ENCODE peak calls at places on chromosomes 5 and 9, in four cellular contexts. One of them, this sample, is unnamed.

GRCh38 chr5:1517838-1518237 is 5.9 kb downstream of the LPCAT1 start:
- DNase-seq in GM12865: no peak
- DNase-seq in mucosa of descending colon: peak; percentile 19
- DNase-seq in colonic mucosa: peak; percentile 23
- DNase-seq in this sample: peak; percentile 8

GRCh38 chr5:114101153-114101552 is 260.7 kb upstream of the KCNN2 start:
- DNase-seq in GM12865: peak; percentile 40
- DNase-seq in mucosa of descending colon: peak; percentile 62
- DNase-seq in colonic mucosa: peak; percentile 22
- DNase-seq in this sample: no peak

GRCh38 chr5:126488362-126489065 is 65.3 kb downstream of the GRAMD2B start:
- DNase-seq in GM12865: no peak
- DNase-seq in mucosa of descending colon: no peak
- DNase-seq in colonic mucosa: no peak
- DNase-seq in this sample: no peak

GRCh38 chr5:142997586-142997985 is 227.4 kb downstream of the ARHGAP26 start:
- DNase-seq in GM12865: no peak
- DNase-seq in mucosa of descending colon: no peak
- DNase-seq in colonic mucosa: no peak
- DNase-seq in this sample: no peak

GRCh38 chr9:76192013-76192412 is 202.2 kb downstream of the RFK start:
- DNase-seq in GM12865: no peak
- DNase-seq in mucosa of descending colon: no peak
- DNase-seq in colonic mucosa: no peak
- DNase-seq in this sample: no peak

GRCh38 chr5:171416160-171417049 is 3.0 kb upstream of the FGF18 start:
- DNase-seq in GM12865: no peak
- DNase-seq in mucosa of descending colon: no peak
- DNase-seq in colonic mucosa: no peak
- DNase-seq in this sample: no peak

GRCh38 chr5:72222521-72222920 is 97.5 kb downstream of the MRPS27 start:
- DNase-seq in GM12865: no peak
- DNase-seq in mucosa of descending colon: no peak
- DNase-seq in colonic mucosa: no peak
- DNase-seq in this sample: no peak

GRCh38 chr5:60018091-60018490 is 124.6 kb upstream of the PDE4D start:
- DNase-seq in GM12865: no peak
- DNase-seq in mucosa of descending colon: no peak
- DNase-seq in colonic mucosa: no peak
- DNase-seq in this sample: no peak

GRCh38 chr9:114174876-114175771 is 19.8 kb downstream of the COL27A1 start:
- DNase-seq in GM12865: no peak
- DNase-seq in mucosa of descending colon: peak; percentile 43
- DNase-seq in colonic mucosa: peak; percentile 38
- DNase-seq in this sample: no peak

GRCh38 chr9:129576546-129577543 is 44.1 kb downstream of the C9orf50 start:
- DNase-seq in GM12865: no peak
- DNase-seq in mucosa of descending colon: no peak
- DNase-seq in colonic mucosa: no peak
- DNase-seq in this sample: no peak

GRCh38 chr5:151694035-151694485 is 7.3 kb upstream of the SPARC start:
- DNase-seq in GM12865: no peak
- DNase-seq in mucosa of descending colon: no peak
- DNase-seq in colonic mucosa: no peak
- DNase-seq in this sample: no peak

GRCh38 chr9:13817754-13818278 is 496.1 kb downstream of the NFIB start:
- DNase-seq in GM12865: no peak
- DNase-seq in mucosa of descending colon: no peak
- DNase-seq in colonic mucosa: no peak
- DNase-seq in this sample: no peak

GRCh38 chr5:61176631-61177030 is 14.4 kb upstream of the SMIM15 start:
- DNase-seq in GM12865: no peak
- DNase-seq in mucosa of descending colon: no peak
- DNase-seq in colonic mucosa: no peak
- DNase-seq in this sample: no peak

GRCh38 chr5:150904479-150905311 is at the start of gene ZNF300:
- DNase-seq in GM12865: peak; percentile 2
- DNase-seq in mucosa of descending colon: peak; percentile 84
- DNase-seq in colonic mucosa: peak; percentile 87
- DNase-seq in this sample: peak; percentile 51

GRCh38 chr5:57626703-57627102 is 144.1 kb upstream of the ACTBL2 start:
- DNase-seq in GM12865: no peak
- DNase-seq in mucosa of descending colon: no peak
- DNase-seq in colonic mucosa: no peak
- DNase-seq in this sample: no peak

GRCh38 chr5:92758552-92758951 is 822.5 kb downstream of the NR2F1-AS1 start:
- DNase-seq in GM12865: no peak
- DNase-seq in mucosa of descending colon: no peak
- DNase-seq in colonic mucosa: no peak
- DNase-seq in this sample: no peak

GRCh38 chr5:137361275-137361674 is 137.9 kb downstream of the SPOCK1 start:
- DNase-seq in GM12865: no peak
- DNase-seq in mucosa of descending colon: no peak
- DNase-seq in colonic mucosa: no peak
- DNase-seq in this sample: no peak

GRCh38 chr5:113612060-113612496 is 98.6 kb downstream of the YTHDC2 start:
- DNase-seq in GM12865: peak; percentile 32
- DNase-seq in mucosa of descending colon: no peak
- DNase-seq in colonic mucosa: no peak
- DNase-seq in this sample: no peak

GRCh38 chr5:122516432-122516743 is 204.4 kb downstream of the SNCAIP start:
- DNase-seq in GM12865: no peak
- DNase-seq in mucosa of descending colon: no peak
- DNase-seq in colonic mucosa: no peak
- DNase-seq in this sample: no peak

GRCh38 chr5:44697025-44697424 is 111.7 kb upstream of the MRPS30 start:
- DNase-seq in GM12865: no peak
- DNase-seq in mucosa of descending colon: no peak
- DNase-seq in colonic mucosa: no peak
- DNase-seq in this sample: no peak

GRCh38 chr5:139243425-139243965 is 45.3 kb upstream of the SIL1 start:
- DNase-seq in GM12865: no peak
- DNase-seq in mucosa of descending colon: no peak
- DNase-seq in colonic mucosa: no peak
- DNase-seq in this sample: no peak

DNA sequence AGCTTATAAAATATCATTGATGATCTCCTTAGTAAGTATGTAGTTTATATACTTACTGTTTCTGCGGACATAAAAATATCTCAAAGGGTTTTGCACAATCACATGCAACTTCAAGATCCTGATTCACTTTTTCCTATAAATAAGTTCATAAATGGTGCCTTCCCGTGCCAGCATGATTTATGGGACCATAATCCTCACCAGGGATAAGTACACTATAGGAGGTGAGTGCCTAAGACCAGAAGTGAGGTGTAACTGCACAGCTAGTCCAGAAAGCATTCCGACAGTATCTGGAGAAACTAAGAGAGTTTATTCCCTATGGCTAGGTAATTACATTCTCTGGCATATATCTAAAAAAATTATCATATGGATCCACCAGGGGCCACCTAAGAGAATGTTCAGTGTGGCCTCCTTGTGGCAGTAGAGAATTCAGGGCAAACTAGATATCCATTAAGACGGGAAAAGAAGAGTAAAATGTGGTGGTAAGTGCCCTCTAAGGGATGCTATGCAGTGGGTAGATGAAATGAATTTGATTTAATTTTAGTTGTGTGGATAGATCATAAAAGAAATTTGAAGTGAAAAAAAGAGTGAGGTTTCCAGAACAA is 402.5 kb upstream of the SLC24A2 start:
- DNase-seq in GM12865: no peak
- DNase-seq in mucosa of descending colon: peak; percentile 7
- DNase-seq in colonic mucosa: no peak
- DNase-seq in this sample: no peak
- TF ChIP-seq CTCF in GM12865: no peak
- TF ChIP-seq CTCF in mucosa of descending colon: no peak
- TF ChIP-seq CTCF in colonic mucosa: no peak
- TF ChIP-seq CTCF in this sample: no peak

GRCh38 chr5:54470677-54471076 is 15.2 kb downstream of the HSPB3 start:
- DNase-seq in GM12865: no peak
- DNase-seq in mucosa of descending colon: no peak
- DNase-seq in colonic mucosa: no peak
- DNase-seq in this sample: no peak
- H3K4me3 ChIP-seq in GM12865: no peak overlapping the region
- H3K4me3 ChIP-seq in mucosa of descending colon: no peak overlapping the region
- H3K4me3 ChIP-seq in colonic mucosa: no peak overlapping the region
- H3K4me3 ChIP-seq in this sample: no peak overlapping the region

DNA sequence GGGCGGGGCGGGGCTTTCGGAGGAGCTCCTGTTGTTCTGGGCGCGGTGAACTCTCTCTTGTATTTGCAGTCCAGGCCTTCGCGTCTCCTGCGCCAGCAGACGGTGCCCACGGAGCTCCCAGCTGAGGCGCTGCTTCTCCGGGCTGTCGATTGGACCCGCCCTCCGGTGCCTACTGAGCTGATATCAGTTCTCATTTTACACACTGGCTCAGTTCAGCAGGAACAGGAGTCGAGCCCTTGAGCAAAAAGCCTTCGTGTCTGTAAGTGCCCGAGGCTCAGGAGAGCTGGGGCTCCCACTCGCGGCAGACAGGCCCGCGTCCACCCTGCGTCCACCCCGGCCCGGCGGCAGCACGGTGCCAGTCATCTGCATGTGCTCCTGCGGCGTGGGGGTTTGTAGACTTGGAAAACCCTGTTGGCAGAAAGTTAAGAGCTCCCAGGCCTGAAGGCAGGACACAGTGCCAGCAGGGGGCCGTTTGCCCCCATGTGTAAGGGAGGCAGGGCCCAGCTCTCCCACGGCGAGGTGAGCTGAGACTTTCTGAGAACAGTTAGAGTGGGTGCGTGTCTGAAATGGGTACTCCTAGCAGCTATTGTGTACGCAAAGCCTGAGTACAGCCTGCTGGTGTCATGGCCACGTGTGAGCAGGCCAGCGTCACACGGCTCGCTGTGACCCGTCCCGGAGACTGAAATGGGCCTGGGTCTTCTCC is 231.5 kb downstream of the FANCC start:
- DNase-seq in GM12865: no peak
- DNase-seq in mucosa of descending colon: no peak
- DNase-seq in colonic mucosa: no peak
- DNase-seq in this sample: no peak
- TF ChIP-seq CTCF in GM12865: no peak
- TF ChIP-seq CTCF in mucosa of descending colon: no peak
- TF ChIP-seq CTCF in colonic mucosa: no peak
- TF ChIP-seq CTCF in this sample: no peak

DNA sequence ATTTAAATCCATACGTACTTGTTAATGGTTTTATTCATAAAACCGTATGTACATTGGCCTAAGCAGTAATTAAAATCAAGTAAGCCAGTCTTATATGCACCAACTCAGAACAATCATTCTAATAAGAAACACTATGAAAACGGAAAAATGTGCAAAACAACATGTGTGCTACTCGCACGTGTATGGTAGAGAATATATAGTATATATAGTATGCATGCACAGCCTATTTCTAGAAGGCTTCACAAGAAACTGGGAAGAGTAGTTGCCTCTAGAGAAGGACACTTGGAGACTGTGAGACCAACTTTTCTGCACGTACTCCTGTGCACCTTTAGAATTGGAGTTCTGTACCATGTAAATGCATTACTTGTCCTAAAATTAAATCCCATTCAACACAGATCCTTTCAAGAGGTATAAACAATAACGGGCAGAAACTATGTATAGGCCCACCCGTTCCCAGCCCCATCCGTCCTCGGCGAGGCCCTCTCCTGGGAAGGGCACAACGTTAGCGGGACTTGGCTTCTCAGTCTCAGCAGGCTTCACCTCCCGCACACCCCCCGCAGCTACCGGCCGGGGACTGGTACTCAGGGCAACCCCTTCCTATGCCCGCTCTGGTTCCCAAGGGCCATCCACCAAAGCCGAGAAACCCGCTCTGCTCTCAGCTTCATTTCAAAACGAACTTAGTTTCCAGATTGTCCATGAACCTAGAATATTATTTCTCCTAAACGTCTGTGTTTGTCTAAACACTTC is 2.0 kb downstream of the CDC14B start:
- DNase-seq in GM12865: no peak
- DNase-seq in mucosa of descending colon: no peak
- DNase-seq in colonic mucosa: no peak
- DNase-seq in this sample: no peak
- H3K4me3 ChIP-seq in GM12865: no peak overlapping the region
- H3K4me3 ChIP-seq in mucosa of descending colon: no peak overlapping the region
- H3K4me3 ChIP-seq in colonic mucosa: no peak overlapping the region
- H3K4me3 ChIP-seq in this sample: no peak overlapping the region

GRCh38 chr9:97638666-97639065 is 5.0 kb downstream of the NCBP1 start:
- DNase-seq in GM12865: no peak
- DNase-seq in mucosa of descending colon: no peak
- DNase-seq in colonic mucosa: no peak
- DNase-seq in this sample: no peak
- TF ChIP-seq CTCF in GM12865: peak; percentile 15
- TF ChIP-seq CTCF in mucosa of descending colon: no peak
- TF ChIP-seq CTCF in colonic mucosa: no peak
- TF ChIP-seq CTCF in this sample: peak; percentile 19

GRCh38 chr9:92804727-92805126 is 40.1 kb upstream of the BICD2 start:
- DNase-seq in GM12865: no peak
- DNase-seq in mucosa of descending colon: no peak
- DNase-seq in colonic mucosa: no peak
- DNase-seq in this sample: no peak

GRCh38 chr9:92808726-92809451 is 44.3 kb upstream of the BICD2 start:
- DNase-seq in GM12865: peak; percentile 67
- DNase-seq in mucosa of descending colon: peak; percentile 52
- DNase-seq in colonic mucosa: peak; percentile 42
- DNase-seq in this sample: peak; percentile 61

GRCh38 chr9:92807031-92807756 is 42.6 kb upstream of the BICD2 start:
- DNase-seq in GM12865: no peak
- DNase-seq in mucosa of descending colon: no peak
- DNase-seq in colonic mucosa: no peak
- DNase-seq in this sample: no peak

GRCh38 chr9:92807757-92808725 is 43.4 kb upstream of the BICD2 start:
- DNase-seq in GM12865: no peak
- DNase-seq in mucosa of descending colon: peak; percentile 8
- DNase-seq in colonic mucosa: no peak
- DNase-seq in this sample: no peak
- H3K4me3 ChIP-seq in GM12865: no peak overlapping the region
- H3K4me3 ChIP-seq in mucosa of descending colon: no peak overlapping the region
- H3K4me3 ChIP-seq in colonic mucosa: peak overlapping the region; percentile 23
- H3K4me3 ChIP-seq in this sample: no peak overlapping the region